ENCODE peak calls at places on chromosomes 12 and 14, in eight cellular contexts. I is lower lobe of right lung; R is dorsolateral prefrontal cortex; O is endothelial cell of umbilical vein; L is CD8-positive, alpha-beta memory T cell; W is K562; X is HCT116; C is tibial nerve. D is an unnamed sample.

GRCh38 chr12:81758421-81759214 is 532 bp downstream of the PPFIA2 start:
- DNase-seq in I (no peak), R (peak; percentile 52), O (no peak), L (peak; percentile 13), W (no peak), X (no peak), C (no peak), D (peak; percentile 38)

GRCh38 chr12:50005150-50005549 is 20.1 kb downstream of the RACGAP1 start:
- DNase-seq in I (no peak), R (no peak), O (no peak), L (no peak), W (no peak), X (no peak), C (no peak), D (no peak)

GRCh38 chr14:43184540-43184939 is 1322.5 kb downstream of the FSCB start:
- DNase-seq in I (no peak), R (no peak), O (no peak), L (no peak), W (no peak), X (no peak), C (no peak), D (no peak)

GRCh38 chr12:31524791-31525495 is 66.0 kb downstream of the DENND5B start:
- DNase-seq in I (no peak), R (no peak), O (no peak), L (no peak), W (no peak), X (peak; percentile 13), C (no peak), D (peak; percentile 72)

GRCh38 chr14:50434530-50434929 is 37.8 kb upstream of the CDKL1 start:
- DNase-seq in I (no peak), R (no peak), O (no peak), L (no peak), W (no peak), X (no peak), C (no peak), D (no peak)

GRCh38 chr12:117226505-117226904 is 36.2 kb upstream of the FBXO21 start:
- DNase-seq in I (no peak), R (no peak), O (no peak), L (no peak), W (no peak), X (no peak), C (no peak), D (no peak)

GRCh38 chr12:27460471-27460978 is 14.0 kb downstream of the SMCO2 start:
- DNase-seq in I (no peak), R (no peak), O (peak; percentile 96), L (no peak), W (no peak), X (no peak), C (no peak), D (no peak)

GRCh38 chr14:60645191-60645590 is 4.1 kb downstream of the SIX1 start:
- DNase-seq in I (no peak), R (no peak), O (no peak), L (no peak), W (no peak), X (no peak), C (no peak), D (no peak)

GRCh38 chr12:106380954-106381353 is 23.4 kb downstream of the POLR3B start:
- DNase-seq in I (no peak), R (no peak), O (no peak), L (no peak), W (no peak), X (no peak), C (no peak), D (peak; percentile 34)

GRCh38 chr14:30243805-30244204 is 315.2 kb upstream of the G2E3 start:
- DNase-seq in I (no peak), R (no peak), O (no peak), L (no peak), W (no peak), X (no peak), C (no peak), D (peak; percentile 86)

GRCh38 chr12:24047345-24047744 is 97.9 kb upstream of the SOX5 start:
- DNase-seq in I (no peak), R (no peak), O (no peak), L (no peak), W (no peak), X (no peak), C (no peak), D (no peak)

GRCh38 chr12:43762596-43762995 is 3.8 kb downstream of the IRAK4 start:
- DNase-seq in I (no peak), R (no peak), O (no peak), L (no peak), W (no peak), X (no peak), C (no peak), D (no peak)

GRCh38 chr12:115443351-115443938 is 759.5 kb upstream of the TBX3 start:
- DNase-seq in I (no peak), R (no peak), O (no peak), L (no peak), W (no peak), X (no peak), C (no peak), D (no peak)

GRCh38 chr12:50257226-50258166 is 25.8 kb downstream of the LIMA1 start:
- DNase-seq in I (no peak), R (no peak), O (peak; percentile 78), L (no peak), W (no peak), X (no peak), C (peak; percentile 88), D (peak; percentile 78)

GRCh38 chr12:3670083-3670620 is 82.8 kb downstream of the CRACR2A start:
- DNase-seq in I (no peak), R (no peak), O (no peak), L (no peak), W (no peak), X (no peak), C (no peak), D (no peak)

GRCh38 chr12:128684357-128684756 is 139.4 kb downstream of the SLC15A4 start:
- DNase-seq in I (no peak), R (no peak), O (no peak), L (no peak), W (no peak), X (no peak), C (no peak), D (no peak)

GRCh38 chr12:120094485-120094884 is 22.1 kb downstream of the RAB35 start:
- DNase-seq in I (no peak), R (no peak), O (no peak), L (no peak), W (no peak), X (no peak), C (no peak), D (no peak)

GRCh38 chr12:34215213-34215892 is 193.1 kb downstream of the ALG10 start:
- DNase-seq in I (no peak), R (no peak), O (no peak), L (no peak), W (no peak), X (no peak), C (no peak), D (no peak)

GRCh38 chr14:105845725-105846309 is 319.4 kb downstream of the TMEM121 start:
- DNase-seq in I (no peak), R (no peak), O (no peak), L (no peak), W (no peak), X (no peak), C (no peak), D (no peak)

GRCh38 chr12:81222841-81223595 is 145.1 kb downstream of the ACSS3 start:
- DNase-seq in I (no peak), R (no peak), O (no peak), L (no peak), W (no peak), X (no peak), C (no peak), D (peak; percentile 24)

GRCh38 chr12:121776190-121777098 is 17.0 kb downstream of the RHOF start:
- DNase-seq in I (peak; percentile 92), R (no peak), O (peak; percentile 50), L (peak; percentile 86), W (peak; percentile 86), X (no peak), C (peak; percentile 87), D (no peak)

GRCh38 chr12:107759410-107759809 is 1.5 kb downstream of the PRDM4 start:
- DNase-seq in I (no peak), R (no peak), O (peak; percentile 65), L (no peak), W (peak; percentile 47), X (peak; percentile 47), C (no peak), D (peak; percentile 85)

GRCh38 chr12:42360747-42361403 is 34.9 kb downstream of the PPHLN1 start:
- DNase-seq in I (no peak), R (no peak), O (peak; percentile 11), L (no peak), W (no peak), X (no peak), C (no peak), D (no peak)

GRCh38 chr12:88884600-88884999 is 304.3 kb upstream of the KITLG start:
- DNase-seq in I (no peak), R (no peak), O (no peak), L (no peak), W (no peak), X (no peak), C (no peak), D (no peak)
- H3K27me3 ChIP-seq in I (no peaks in the 10 kb centered on the region), R (no peaks in the 10 kb centered on the region), O (no peaks in the 10 kb centered on the region), L (no peaks in the 10 kb centered on the region), W (no peaks in the 10 kb centered on the region), X (no peaks in the 10 kb centered on the region), C (no peaks in the 10 kb centered on the region), D (no peaks in the 10 kb centered on the region)

DNA sequence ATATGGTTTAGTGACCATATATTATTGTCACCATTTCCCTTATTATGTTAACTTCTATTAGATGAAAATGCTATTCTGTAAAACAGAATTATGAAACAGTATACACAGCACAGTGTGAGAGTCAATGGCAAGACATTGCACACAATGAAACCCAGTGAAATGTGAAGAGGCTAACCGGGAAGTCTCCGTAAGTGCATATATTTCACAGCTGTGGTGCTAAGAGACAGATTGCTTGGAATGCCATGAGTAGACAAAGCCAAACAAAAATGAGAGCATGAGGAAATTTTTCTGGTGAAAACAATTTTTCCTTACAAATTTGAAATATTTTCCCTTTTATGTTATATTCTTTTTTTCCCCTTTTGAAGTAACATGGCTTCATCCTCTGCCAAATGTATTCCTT is 49.4 kb downstream of the DYRK2 start:
- DNase-seq in I (no peak), R (no peak), O (no peak), L (no peak), W (no peak), X (no peak), C (no peak), D (peak; percentile 72)
- H3K27ac ChIP-seq in I (no peak overlapping the region), R (no peak overlapping the region), O (no peak overlapping the region), L (no peak overlapping the region), W (no peak overlapping the region), X (no peak overlapping the region), C (no peak overlapping the region), D (no peak overlapping the region)

DNA sequence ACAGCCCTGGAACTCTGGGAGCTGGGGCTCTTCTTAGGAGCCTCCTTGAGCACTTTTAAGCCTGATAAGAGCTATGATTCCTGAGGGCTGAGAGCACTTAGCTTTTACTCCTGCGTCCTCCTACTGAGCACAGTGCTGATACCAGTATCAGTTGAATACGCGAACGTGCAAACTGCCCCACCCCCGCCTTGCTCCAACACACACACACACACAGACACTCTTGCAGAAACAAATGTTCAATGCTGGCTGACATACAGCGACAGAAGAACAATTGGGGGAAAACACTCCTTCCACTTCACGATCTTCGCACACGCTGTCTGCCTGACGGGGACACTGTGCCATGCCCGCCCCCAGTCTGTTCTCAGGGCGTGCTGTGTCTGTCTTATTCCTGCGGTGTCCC is 57.2 kb upstream of the DLK1 start:
- DNase-seq in I (no peak), R (no peak), O (no peak), L (no peak), W (peak; percentile 62), X (no peak), C (no peak), D (no peak)
- H3K27me3 ChIP-seq in I (peaks cover 25% of the 10 kb centered on the region), R (no peaks in the 10 kb centered on the region), O (peaks cover 9% of the 10 kb centered on the region), L (no peaks in the 10 kb centered on the region), W (no peaks in the 10 kb centered on the region), X (no peaks in the 10 kb centered on the region), C (no peaks in the 10 kb centered on the region), D (peaks cover 11% of the 10 kb centered on the region)

GRCh38 chr14:20803221-20803620 is 577 bp upstream of the RNASE1 start:
- DNase-seq in I (no peak), R (no peak), O (no peak), L (no peak), W (peak; percentile 41), X (no peak), C (no peak), D (no peak)
- H3K27ac ChIP-seq in I (peak overlapping the region; percentile 86), R (peak overlapping the region; percentile 96), O (peak overlapping the region; percentile 76), L (no peak overlapping the region), W (peak overlapping the region; percentile 23), X (no peak overlapping the region), C (peak overlapping the region; percentile 9), D (no peak overlapping the region)